ENCODE peak calls at places on chromosomes 6 and 20, in seven cellular contexts. B is transverse colon, P is BJ, G is GM20000, Z is WTC11, C is upper lobe of right lung, A is Calu3. W is an unnamed sample.

GRCh38 chr6:63475707-63476106 is 96.6 kb upstream of the LOC128125822 start:
- DNase-seq in B (no peak), P (no peak), G (no peak), Z (no peak), C (no peak), A (no peak), W (no peak)

GRCh38 chr6:55069132-55069781 is 105.1 kb upstream of the HCRTR2 start:
- DNase-seq in B (peak), P (no peak), G (peak), Z (peak), C (no peak), A (peak), W (no peak)

GRCh38 chr6:6600865-6601264 is 12.3 kb downstream of the LY86 start:
- DNase-seq in B (no peak), P (no peak), G (no peak), Z (no peak), C (no peak), A (no peak), W (no peak)

GRCh38 chr6:25972128-25972527 is 9.5 kb downstream of the TRIM38 start:
- DNase-seq in B (no peak), P (no peak), G (no peak), Z (no peak), C (no peak), A (no peak), W (no peak)

GRCh38 chr6:84657486-84657885 is 106.9 kb downstream of the TBX18 start:
- DNase-seq in B (no peak), P (no peak), G (no peak), Z (no peak), C (no peak), A (no peak), W (no peak)

GRCh38 chr20:63702036-63702665 is 5.6 kb downstream of the ARFRP1 start:
- DNase-seq in B (no peak), P (no peak), G (peak), Z (no peak), C (no peak), A (no peak), W (no peak)

GRCh38 chr6:27312146-27312949 is at the start of gene POM121L2:
- DNase-seq in B (peak), P (no peak), G (peak), Z (peak), C (peak), A (peak), W (no peak)

GRCh38 chr20:33091693-33092092 is 12.2 kb downstream of the BPIFB4 start:
- DNase-seq in B (no peak), P (no peak), G (no peak), Z (no peak), C (no peak), A (no peak), W (no peak)

GRCh38 chr6:16812993-16813392 is 51.7 kb upstream of the ATXN1 start:
- DNase-seq in B (no peak), P (no peak), G (no peak), Z (no peak), C (no peak), A (no peak), W (no peak)

GRCh38 chr6:16059496-16059895 is 69.4 kb upstream of the MYLIP start:
- DNase-seq in B (no peak), P (no peak), G (no peak), Z (peak), C (no peak), A (no peak), W (no peak)

GRCh38 chr6:11427827-11428245 is 109.7 kb upstream of the TMEM170B start:
- DNase-seq in B (no peak), P (no peak), G (no peak), Z (no peak), C (no peak), A (no peak), W (no peak)

GRCh38 chr6:111355156-111355555 is 127.9 kb downstream of the REV3L start:
- DNase-seq in B (no peak), P (no peak), G (no peak), Z (no peak), C (no peak), A (no peak), W (no peak)

GRCh38 chr20:63087872-63088680 is 81.3 kb upstream of the BHLHE23 start:
- DNase-seq in B (peak), P (no peak), G (no peak), Z (peak), C (peak), A (no peak), W (peak)

GRCh38 chr6:45947807-45948206 is 67.9 kb downstream of the CLIC5 start:
- DNase-seq in B (no peak), P (no peak), G (no peak), Z (no peak), C (no peak), A (no peak), W (no peak)

GRCh38 chr6:106064103-106064502 is 22.0 kb upstream of the PRDM1 start:
- DNase-seq in B (no peak), P (no peak), G (no peak), Z (no peak), C (no peak), A (no peak), W (no peak)

GRCh38 chr6:138105446-138105845 is 1.8 kb downstream of the PERP start:
- DNase-seq in B (peak), P (no peak), G (no peak), Z (no peak), C (no peak), A (peak), W (no peak)

GRCh38 chr6:9825526-9825925 is 589.3 kb downstream of the TFAP2A start:
- DNase-seq in B (no peak), P (no peak), G (no peak), Z (no peak), C (no peak), A (no peak), W (no peak)

GRCh38 chr6:75993236-75994162 is 79.0 kb downstream of the IMPG1 start:
- DNase-seq in B (no peak), P (no peak), G (no peak), Z (peak), C (no peak), A (no peak), W (no peak)

GRCh38 chr6:35054743-35055130 is 86.4 kb downstream of the TCP11 start:
- DNase-seq in B (no peak), P (no peak), G (no peak), Z (no peak), C (no peak), A (no peak), W (no peak)

GRCh38 chr20:41329435-41330342 is 10.9 kb upstream of the LPIN3 start:
- DNase-seq in B (peak), P (peak), G (peak), Z (no peak), C (peak), A (peak), W (no peak)

DNA sequence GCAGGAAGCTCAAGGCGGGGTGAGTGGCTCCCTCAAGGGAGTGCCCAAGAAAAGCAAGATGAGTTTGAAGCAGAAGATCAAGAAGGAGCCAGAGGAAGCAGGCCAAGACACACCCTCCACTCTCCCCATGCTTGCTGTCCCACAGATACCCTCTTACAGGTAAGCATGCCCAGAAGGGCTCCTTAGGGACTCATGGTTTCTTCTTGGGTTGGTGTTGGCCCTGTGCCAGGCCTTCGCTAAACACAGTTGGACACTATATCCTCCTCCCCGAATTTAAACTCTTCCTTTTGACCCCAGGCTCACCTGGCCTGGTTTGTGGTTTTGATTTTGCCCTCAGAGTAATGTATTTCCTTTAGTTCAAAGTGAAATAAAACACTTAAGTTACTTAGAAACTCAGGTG is 5.1 kb downstream of the BRPF3 start:
- DNase-seq in B (no peak), P (no peak), G (no peak), Z (no peak), C (no peak), A (no peak), W (no peak)
- TF ChIP-seq CTCF in B (no peak), P (no peak), G (no peak), Z (no peak), C (no peak), A (no peak), W (no peak)

GRCh38 chr6:81693212-81693611 is 59.3 kb downstream of the TENT5A start:
- DNase-seq in B (no peak), P (no peak), G (no peak), Z (no peak), C (no peak), A (no peak), W (no peak)

GRCh38 chr6:81694214-81694613 is 58.3 kb downstream of the TENT5A start:
- DNase-seq in B (no peak), P (no peak), G (no peak), Z (no peak), C (no peak), A (no peak), W (no peak)

GRCh38 chr6:81694855-81695254 is 57.6 kb downstream of the TENT5A start:
- DNase-seq in B (no peak), P (no peak), G (no peak), Z (no peak), C (no peak), A (no peak), W (no peak)

GRCh38 chr6:81690073-81690472 is 62.4 kb downstream of the TENT5A start:
- DNase-seq in B (no peak), P (no peak), G (no peak), Z (no peak), C (no peak), A (no peak), W (no peak)

GRCh38 chr6:81689580-81689979 is 62.9 kb downstream of the TENT5A start:
- DNase-seq in B (no peak), P (no peak), G (no peak), Z (no peak), C (no peak), A (no peak), W (no peak)
- TF ChIP-seq CTCF in B (no peak), P (no peak), G (no peak), Z (no peak), C (no peak), A (no peak), W (no peak)

GRCh38 chr6:131917763-131918649 is 33.2 kb downstream of the CCN2 start:
- DNase-seq in B (no peak), P (no peak), G (no peak), Z (no peak), C (no peak), A (no peak), W (no peak)
- TF ChIP-seq CTCF in B (no peak), P (no peak), G (no peak), Z (no peak), C (no peak), A (no peak), W (no peak)

GRCh38 chr6:98945311-98946005 is 2.3 kb downstream of the FBXL4 start:
- DNase-seq in B (no peak), P (no peak), G (peak), Z (no peak), C (no peak), A (no peak), W (no peak)

GRCh38 chr6:98941319-98941718 is 6.4 kb downstream of the FBXL4 start:
- DNase-seq in B (no peak), P (no peak), G (no peak), Z (no peak), C (no peak), A (peak), W (no peak)

GRCh38 chr6:98944168-98944567 is 3.6 kb downstream of the FBXL4 start:
- DNase-seq in B (no peak), P (no peak), G (no peak), Z (no peak), C (no peak), A (no peak), W (no peak)

GRCh38 chr6:98944598-98945011 is 3.1 kb downstream of the FBXL4 start:
- DNase-seq in B (no peak), P (no peak), G (no peak), Z (no peak), C (no peak), A (no peak), W (no peak)

GRCh38 chr6:98942263-98942803 is 5.4 kb downstream of the FBXL4 start:
- DNase-seq in B (no peak), P (no peak), G (no peak), Z (no peak), C (no peak), A (no peak), W (no peak)
- TF ChIP-seq CTCF in B (no peak), P (no peak), G (no peak), Z (no peak), C (no peak), A (no peak), W (peak)

DNA sequence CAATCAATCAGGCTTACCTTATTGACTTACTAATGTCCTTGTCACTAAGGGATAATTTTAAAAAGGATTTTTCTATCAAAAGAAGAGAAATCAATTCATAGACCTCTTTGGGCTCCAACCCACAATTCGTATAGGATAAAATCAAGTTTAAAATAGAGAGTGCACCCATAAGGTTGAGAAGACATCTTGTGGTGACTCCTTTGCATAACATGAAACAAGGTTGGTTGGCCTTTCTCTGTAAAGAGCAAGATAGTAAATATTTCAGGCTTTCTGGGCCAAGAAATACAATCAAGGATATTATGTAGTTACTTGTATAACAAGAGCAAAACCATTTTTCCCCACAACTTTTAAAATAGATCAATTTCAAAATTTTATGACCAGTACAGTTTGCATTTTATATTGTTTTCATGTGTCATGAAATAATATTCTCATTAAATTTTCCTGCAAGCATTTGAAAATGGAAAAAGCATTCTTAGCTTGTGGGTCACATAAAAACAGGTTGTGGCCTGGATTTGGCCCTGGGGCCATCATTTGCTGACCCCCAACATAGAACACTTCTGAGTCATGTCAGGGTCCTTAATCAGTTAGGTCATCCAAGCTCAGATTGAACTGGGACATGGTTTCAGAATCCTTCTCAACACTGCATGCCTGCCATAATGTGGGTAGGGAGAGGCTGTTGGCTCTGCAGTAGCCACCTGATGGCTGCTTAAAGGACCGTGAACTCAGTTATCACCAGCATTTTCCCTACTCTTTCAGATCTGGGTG is 76.7 kb downstream of the MYB start:
- DNase-seq in B (no peak), P (no peak), G (no peak), Z (no peak), C (no peak), A (no peak), W (no peak)
- TF ChIP-seq CTCF in B (no peak), P (peak), G (no peak), Z (no peak), C (no peak), A (no peak), W (no peak)

GRCh38 chr6:1796706-1797529 is 187.2 kb downstream of the FOXC1 start:
- DNase-seq in B (peak), P (no peak), G (peak), Z (no peak), C (no peak), A (no peak), W (no peak)

GRCh38 chr6:1790684-1791083 is 181.0 kb downstream of the FOXC1 start:
- DNase-seq in B (no peak), P (no peak), G (no peak), Z (no peak), C (no peak), A (no peak), W (no peak)

GRCh38 chr6:1795923-1796322 is 186.2 kb downstream of the FOXC1 start:
- DNase-seq in B (no peak), P (no peak), G (no peak), Z (no peak), C (no peak), A (no peak), W (no peak)

GRCh38 chr6:1789092-1789491 is 179.4 kb downstream of the FOXC1 start:
- DNase-seq in B (no peak), P (no peak), G (no peak), Z (no peak), C (no peak), A (no peak), W (no peak)

DNA sequence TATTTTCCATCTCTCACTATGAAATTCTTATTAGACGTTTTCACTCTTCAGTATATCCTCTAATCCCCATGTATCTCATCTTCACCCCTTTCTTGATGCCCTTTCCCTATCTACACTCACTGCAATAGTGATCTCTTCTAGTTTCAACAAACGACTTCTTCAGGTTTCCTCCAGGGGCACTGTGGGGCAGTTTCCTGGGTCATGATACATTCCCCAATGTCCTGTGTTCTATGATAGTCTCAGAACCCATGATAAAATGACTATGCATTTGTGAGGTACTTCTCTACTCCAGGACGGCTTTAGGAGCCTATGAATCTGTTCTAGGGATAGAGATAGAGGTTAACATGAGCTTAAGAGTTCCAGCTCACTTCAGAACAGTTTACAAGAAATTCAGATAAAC is 183.3 kb downstream of the FOXC1 start:
- DNase-seq in B (peak), P (no peak), G (no peak), Z (peak), C (no peak), A (peak), W (no peak)
- TF ChIP-seq CTCF in B (peak), P (peak), G (peak), Z (peak), C (peak), A (no peak), W (peak)

DNA sequence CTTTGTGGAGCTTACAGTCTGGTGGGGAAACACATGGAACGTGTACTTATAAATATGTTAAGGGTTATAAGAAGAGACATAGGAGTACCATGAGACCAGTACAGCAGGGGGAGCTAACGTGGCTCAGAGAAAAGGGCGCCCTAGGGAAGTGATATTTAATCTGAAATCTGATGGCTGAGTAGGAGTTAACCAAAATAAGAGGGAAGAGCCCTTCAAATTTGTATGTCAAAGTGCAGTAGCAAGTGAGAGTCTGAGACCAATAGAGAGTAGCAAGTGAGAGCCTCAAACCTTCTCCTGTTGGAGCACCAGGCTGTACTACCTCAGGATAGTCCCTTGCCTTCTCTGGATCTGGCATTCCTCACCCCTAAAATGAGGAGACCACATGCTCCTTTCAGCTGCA is 6.1 kb upstream of the PKIG start:
- DNase-seq in B (no peak), P (no peak), G (peak), Z (no peak), C (no peak), A (peak), W (no peak)
- TF ChIP-seq CTCF in B (no peak), P (peak), G (peak), Z (no peak), C (peak), A (peak), W (peak)

GRCh38 chr6:151692216-151692615 is 115.3 kb upstream of the ESR1 start:
- DNase-seq in B (no peak), P (no peak), G (no peak), Z (no peak), C (no peak), A (no peak), W (no peak)
- TF ChIP-seq CTCF in B (no peak), P (no peak), G (no peak), Z (no peak), C (no peak), A (no peak), W (no peak)